ENCODE peak calls at places on chromosomes 7 and 10, in five cellular contexts. U is GM23338; N is type B pancreatic cell; C is CD4-positive, alpha-beta memory T cell; Z is choroid plexus epithelial cell. A is an unnamed sample.

GRCh38 chr10:60842694-60843093 is 64.4 kb downstream of the CDK1 start:
- DNase-seq in U (no peak), N (no peak), C (no peak), Z (no peak), A (no peak)

GRCh38 chr10:130492266-130492934 is 356.2 kb downstream of the GLRX3 start:
- DNase-seq in U (no peak), N (no peak), C (no peak), Z (no peak), A (no peak)

GRCh38 chr10:98433881-98434732 is 12.6 kb downstream of the HPS1 start:
- DNase-seq in U (no peak), N (no peak), C (no peak), Z (peak; percentile 55), A (no peak)

GRCh38 chr10:116597543-116597942 is 6.8 kb downstream of the PNLIPRP1 start:
- DNase-seq in U (no peak), N (no peak), C (no peak), Z (no peak), A (no peak)

GRCh38 chr7:107980671-107981190 is 22.2 kb downstream of the LAMB1 start:
- DNase-seq in U (no peak), N (no peak), C (no peak), Z (no peak), A (no peak)

GRCh38 chr10:98107644-98108430 is 26.6 kb upstream of the R3HCC1L start:
- DNase-seq in U (peak; percentile 17), N (no peak), C (no peak), Z (no peak), A (no peak)

GRCh38 chr7:83574616-83575015 is 74.3 kb downstream of the SEMA3E start:
- DNase-seq in U (no peak), N (no peak), C (no peak), Z (no peak), A (no peak)

GRCh38 chr7:139602143-139602722 is 78.7 kb downstream of the CLEC2L start:
- DNase-seq in U (peak; percentile 80), N (no peak), C (peak; percentile 34), Z (peak; percentile 72), A (no peak)

GRCh38 chr10:132097609-132098377 is 32.0 kb downstream of the JAKMIP3 start:
- DNase-seq in U (no peak), N (peak; percentile 32), C (no peak), Z (no peak), A (no peak)

GRCh38 chr7:108246227-108246837 is 116.2 kb upstream of the LAMB4 start:
- DNase-seq in U (peak; percentile 8), N (no peak), C (no peak), Z (peak; percentile 83), A (no peak)

GRCh38 chr10:20272575-20272974 is 456.3 kb downstream of the PLXDC2 start:
- DNase-seq in U (no peak), N (no peak), C (no peak), Z (no peak), A (no peak)

GRCh38 chr10:73911553-73912004 is 647 bp downstream of the PLAU start:
- DNase-seq in U (no peak), N (no peak), C (no peak), Z (no peak), A (no peak)

GRCh38 chr7:25770235-25770634 is 381.8 kb upstream of the NFE2L3 start:
- DNase-seq in U (no peak), N (no peak), C (no peak), Z (no peak), A (no peak)

GRCh38 chr10:6115411-6115800 is 26.6 kb downstream of the RBM17 start:
- DNase-seq in U (no peak), N (no peak), C (no peak), Z (no peak), A (no peak)

GRCh38 chr7:131109757-131110293 is 217.9 kb upstream of the MKLN1 start:
- DNase-seq in U (peak; percentile 89), N (no peak), C (peak; percentile 73), Z (peak; percentile 80), A (no peak)

GRCh38 chr7:27647052-27647451 is 15.6 kb downstream of the HIBADH start:
- DNase-seq in U (no peak), N (no peak), C (no peak), Z (peak; percentile 88), A (no peak)

GRCh38 chr10:10198388-10198787 is 819.3 kb upstream of the CELF2 start:
- DNase-seq in U (no peak), N (no peak), C (no peak), Z (no peak), A (no peak)

GRCh38 chr7:11701829-11702560 is 130.0 kb downstream of the THSD7A start:
- DNase-seq in U (peak; percentile 40), N (no peak), C (no peak), Z (peak; percentile 54), A (no peak)

GRCh38 chr7:23291957-23292560 is 7.1 kb upstream of the MALSU1 start:
- DNase-seq in U (no peak), N (no peak), C (no peak), Z (no peak), A (no peak)

GRCh38 chr10:130255777-130256176 is 119.6 kb downstream of the GLRX3 start:
- DNase-seq in U (no peak), N (no peak), C (no peak), Z (no peak), A (no peak)

GRCh38 chr7:78499966-78500365 is 701.4 kb downstream of the PHTF2 start:
- DNase-seq in U (no peak), N (no peak), C (no peak), Z (peak; percentile 2), A (no peak)

GRCh38 chr10:34814228-34815173 is 595 bp downstream of the PARD3 start:
- DNase-seq in U (peak; percentile 80), N (peak; percentile 76), C (no peak), Z (no peak), A (no peak)

A was measured in chondrocyte.